ENCODE peak calls at places on chromosomes 11 and 22, in seven cellular contexts. J is HCT116, M is uterus, P is nephron progenitor cell, U is gastrocnemius medialis, X is HL-60, I is fibroblast of mammary gland. O is an unnamed sample.

GRCh38 chr11:19817870-19818269 is 105.2 kb downstream of the NAV2 start:
- DNase-seq in I (no peak), J (no peak), U (no peak), P (no peak), X (no peak), M (no peak), O (no peak)

GRCh38 chr11:76233936-76234703 is 27.8 kb upstream of the WNT11 start:
- DNase-seq in J (no peak), M (peak; percentile 72), I (peak; percentile 64), U (peak; percentile 48), X (peak; percentile 65), P (peak; percentile 39), O (peak; percentile 15)

GRCh38 chr11:79430280-79430679 is 10.6 kb downstream of the TENM4 start:
- DNase-seq in M (no peak), U (no peak), J (no peak), P (no peak), X (no peak), I (no peak), O (no peak)

GRCh38 chr22:20458530-20459151 is 21.0 kb upstream of the SCARF2 start:
- DNase-seq in P (no peak), I (no peak), J (no peak), X (no peak), U (no peak), M (no peak), O (no peak)

GRCh38 chr11:108218912-108219783 is 3.3 kb downstream of the NPAT start:
- DNase-seq in J (no peak), M (no peak), X (no peak), I (no peak), P (no peak), U (no peak), O (no peak)

GRCh38 chr11:118200901-118201680 is 23.7 kb downstream of the JAML start:
- DNase-seq in M (no peak), I (no peak), X (no peak), P (no peak), U (no peak), J (no peak), O (no peak)

GRCh38 chr11:20661445-20661844 is 7.9 kb upstream of the NELL1 start:
- DNase-seq in X (no peak), U (no peak), I (no peak), M (no peak), J (no peak), P (no peak), O (no peak)

GRCh38 chr11:76910620-76911414 is 50.1 kb downstream of the ACER3 start:
- DNase-seq in P (no peak), M (peak; percentile 55), I (peak; percentile 63), U (no peak), J (no peak), X (no peak), O (no peak)

DNA sequence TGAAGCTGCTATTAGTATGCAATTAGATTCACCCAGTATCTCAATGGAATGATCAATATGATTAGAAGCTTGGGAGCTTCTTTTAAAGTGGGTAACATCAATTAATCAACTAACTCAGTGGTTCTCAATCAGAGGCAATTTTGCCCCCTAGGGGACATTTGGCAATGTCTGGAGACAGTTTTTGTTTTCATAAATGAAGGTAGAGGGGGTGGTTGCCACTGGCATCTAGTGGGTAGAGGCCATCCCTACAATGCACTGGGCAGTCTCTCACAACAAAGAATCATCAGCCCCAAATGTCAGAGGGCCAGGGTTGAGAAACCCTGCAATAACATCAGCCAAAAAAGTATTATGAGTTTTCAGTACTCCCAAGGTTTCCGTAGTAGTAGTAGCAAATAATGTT is 5.9 kb upstream of the AMOTL1 start:
- DNase-seq in P (no peak), I (no peak), U (no peak), M (no peak), X (no peak), J (peak; percentile 34), O (peak; percentile 49)
- TF ChIP-seq CTCF in P (no peak), I (peak; percentile 41), U (peak; percentile 41), M (no peak), X (no peak), J (peak; percentile 98), O (peak; percentile 26)

GRCh38 chr11:95736268-95737208 is 53.0 kb downstream of the FAM76B start:
- DNase-seq in X (no peak), I (peak; percentile 47), P (no peak), J (no peak), U (no peak), M (no peak), O (no peak)

GRCh38 chr11:95734009-95734572 is 55.5 kb downstream of the FAM76B start:
- DNase-seq in P (no peak), X (no peak), J (no peak), U (no peak), I (no peak), M (no peak), O (no peak)

GRCh38 chr11:95739526-95739925 is 50.1 kb downstream of the FAM76B start:
- DNase-seq in X (no peak), J (no peak), P (no peak), I (no peak), U (no peak), M (no peak), O (no peak)

GRCh38 chr11:95739108-95739507 is 50.5 kb downstream of the FAM76B start:
- DNase-seq in M (no peak), J (no peak), X (no peak), I (no peak), P (no peak), U (no peak), O (no peak)
- TF ChIP-seq CTCF in M (no peak), J (no peak), X (no peak), I (peak; percentile 26), P (no peak), U (no peak), O (no peak)

DNA sequence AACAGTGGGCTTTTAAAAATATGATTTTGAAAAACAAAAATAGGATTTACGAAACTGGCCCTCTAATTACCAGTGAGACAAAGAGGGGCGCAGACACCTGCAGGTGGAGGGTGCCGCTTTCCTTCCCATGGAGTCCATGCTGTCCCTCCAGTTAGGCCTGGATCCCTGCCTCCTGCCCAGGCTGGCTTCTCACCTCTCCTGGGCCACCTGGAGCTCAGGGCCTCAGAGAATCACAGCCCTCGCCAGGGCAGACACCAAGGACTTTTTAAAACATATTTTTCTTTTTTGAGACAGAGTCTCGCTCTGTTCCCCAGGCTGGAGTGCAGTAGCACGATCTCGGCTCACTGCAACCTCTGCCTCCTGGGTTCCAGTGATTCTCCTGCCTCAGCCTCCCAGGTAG is 1437.2 kb downstream of the TBC1D22A start:
- DNase-seq in U (no peak), I (no peak), M (no peak), J (no peak), P (no peak), X (no peak), O (no peak)
- TF ChIP-seq CTCF in U (no peak), I (no peak), M (no peak), J (no peak), P (no peak), X (no peak), O (no peak)

GRCh38 chr22:41474878-41475451 is 6.0 kb downstream of the ACO2 start:
- DNase-seq in P (no peak), I (no peak), J (no peak), U (no peak), X (no peak), M (no peak), O (no peak)

GRCh38 chr22:41471606-41472005 is 2.7 kb downstream of the ACO2 start:
- DNase-seq in I (no peak), X (no peak), P (no peak), M (no peak), J (no peak), U (no peak), O (no peak)

GRCh38 chr22:41468381-41469217 is at the start of the genes ACO2 and PHF5A:
- DNase-seq in X (peak; percentile 97), U (peak; percentile 95), M (peak; percentile 98), J (peak; percentile 97), P (peak; percentile 97), I (peak; percentile 98), O (peak; percentile 97)

GRCh38 chr22:41469218-41469851 is 418 bp downstream of the ACO2 start:
- DNase-seq in X (peak; percentile 61), I (peak; percentile 11), P (no peak), U (peak; percentile 50), M (no peak), J (no peak), O (no peak)
- TF ChIP-seq CTCF in X (no peak), I (no peak), P (no peak), U (no peak), M (no peak), J (no peak), O (no peak)

DNA sequence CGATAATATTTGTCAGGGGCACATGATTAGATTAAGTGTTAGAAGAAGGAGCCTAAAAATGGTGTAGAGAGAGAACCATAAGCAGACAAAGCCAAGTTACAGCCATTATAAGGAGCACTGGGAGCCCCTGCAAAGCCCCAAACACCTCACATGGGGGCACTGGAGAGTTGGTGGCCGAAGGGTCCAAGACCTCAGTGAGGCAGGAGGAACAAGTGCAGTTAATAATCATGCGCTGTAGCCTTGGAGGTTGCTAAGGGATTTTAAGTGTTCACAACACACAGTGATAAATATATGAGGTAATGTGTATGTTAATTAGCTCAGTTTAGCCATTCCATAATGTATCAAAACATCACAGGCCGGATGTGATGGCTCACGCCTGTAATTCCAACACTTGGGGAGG is 54.4 kb upstream of the JAM3 start:
- DNase-seq in P (no peak), X (no peak), I (no peak), M (no peak), J (no peak), U (no peak), O (no peak)
- TF ChIP-seq CTCF in P (peak; percentile 50), X (no peak), I (peak; percentile 28), M (peak; percentile 27), J (peak; percentile 10), U (no peak), O (no peak)

O was measured in Calu3.